ENCODE peak calls at places on chromosomes 7 and 10, in seven cellular contexts. K, C, X, M, Y, T and W are unnamed samples.

GRCh38 chr7:98418271-98418635 is 17.4 kb upstream of the BAIAP2L1 start:
- DNase-seq in K (no peak), C (peak; percentile 44), X (no peak), M (peak; percentile 47), Y (no peak), T (no peak), W (no peak)

GRCh38 chr7:95905165-95905564 is 132.8 kb downstream of the DYNC1I1 start:
- DNase-seq in K (no peak), C (no peak), X (no peak), M (no peak), Y (no peak), T (no peak), W (no peak)

GRCh38 chr7:95971716-95972115 is 199.4 kb downstream of the DYNC1I1 start:
- DNase-seq in K (no peak), C (no peak), X (no peak), M (no peak), Y (no peak), T (no peak), W (no peak)

GRCh38 chr10:47370015-47370767 is 13.9 kb downstream of the ZNF488 start:
- DNase-seq in K (no peak), C (no peak), X (no peak), M (no peak), Y (no peak), T (no peak), W (no peak)

GRCh38 chr10:132270721-132271457 is 36.9 kb downstream of the STK32C start:
- DNase-seq in K (no peak), C (no peak), X (no peak), M (no peak), Y (no peak), T (no peak), W (no peak)

GRCh38 chr7:15561840-15562239 is at the start of gene AGMO:
- DNase-seq in K (no peak), C (peak; percentile 39), X (no peak), M (no peak), Y (no peak), T (no peak), W (no peak)

GRCh38 chr7:54859066-54859465 is 100.1 kb upstream of the SEC61G start:
- DNase-seq in K (no peak), C (no peak), X (no peak), M (no peak), Y (no peak), T (no peak), W (no peak)

GRCh38 chr10:934746-935406 is 3.4 kb upstream of the LARP4B start:
- DNase-seq in K (no peak), C (peak; percentile 45), X (no peak), M (no peak), Y (no peak), T (no peak), W (no peak)

GRCh38 chr7:56287429-56288138 is 171.4 kb upstream of the NUPR2 start:
- DNase-seq in K (no peak), C (no peak), X (no peak), M (no peak), Y (no peak), T (peak; percentile 68), W (peak; percentile 44)

GRCh38 chr10:44958196-44958896 is 1.3 kb upstream of the RASSF4 start:
- DNase-seq in K (no peak), C (no peak), X (no peak), M (no peak), Y (no peak), T (no peak), W (no peak)

GRCh38 chr7:158494162-158494586 is 93.4 kb downstream of the PTPRN2 start:
- DNase-seq in K (no peak), C (no peak), X (no peak), M (no peak), Y (no peak), T (no peak), W (no peak)

GRCh38 chr7:47336178-47337020 is 245.5 kb downstream of the TNS3 start:
- DNase-seq in K (no peak), C (no peak), X (no peak), M (no peak), Y (no peak), T (no peak), W (no peak)

GRCh38 chr7:471866-472639 is 47.6 kb downstream of the PDGFA start:
- DNase-seq in K (no peak), C (peak; percentile 91), X (peak; percentile 75), M (no peak), Y (no peak), T (no peak), W (no peak)

GRCh38 chr7:48875300-48875916 is 48.9 kb upstream of the CDC14C start:
- DNase-seq in K (no peak), C (peak; percentile 15), X (no peak), M (no peak), Y (peak; percentile 36), T (peak; percentile 11), W (peak; percentile 80)

GRCh38 chr7:7595451-7595850 is 28.8 kb downstream of the MIOS start:
- DNase-seq in K (no peak), C (peak; percentile 3), X (peak; percentile 40), M (peak; percentile 8), Y (no peak), T (peak; percentile 58), W (no peak)

GRCh38 chr10:87504667-87505365 is at the start of gene MINPP1:
- DNase-seq in K (no peak), C (peak; percentile 74), X (peak; percentile 76), M (peak; percentile 46), Y (peak; percentile 50), T (peak; percentile 95), W (peak; percentile 75)

GRCh38 chr7:150800576-150801241 is at the start of gene TMEM176A:
- DNase-seq in K (no peak), C (no peak), X (no peak), M (no peak), Y (no peak), T (no peak), W (no peak)

DNA sequence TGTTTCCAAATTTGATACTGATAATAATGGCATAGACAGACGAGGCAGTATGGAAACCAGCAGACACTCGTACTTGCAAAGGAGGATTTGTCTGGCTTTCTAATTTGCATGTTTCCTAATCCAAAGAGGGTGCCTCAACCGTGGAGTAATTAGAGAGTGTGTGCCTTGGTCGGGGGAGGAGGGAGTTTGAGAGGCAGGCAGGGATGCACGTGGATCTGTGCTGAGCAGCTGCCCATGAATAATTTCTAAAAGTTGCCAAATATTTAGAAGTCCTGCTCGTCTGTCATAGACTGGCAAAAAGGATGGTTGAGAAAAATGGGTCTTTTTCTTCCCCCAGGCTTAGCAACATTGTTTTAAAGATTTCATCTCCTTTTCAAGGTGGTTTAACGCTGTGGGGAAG is 69.4 kb downstream of the PTPRE start:
- DNase-seq in K (no peak), C (no peak), X (no peak), M (no peak), Y (no peak), T (no peak), W (no peak)
- H3K9ac ChIP-seq in K (no peak overlapping the region), C (no peak overlapping the region), X (no peak overlapping the region), M (no peak overlapping the region), Y (no peak overlapping the region), T (peak overlapping the region; percentile 34), W (no peak overlapping the region)

GRCh38 chr10:130713105-130713504 is 576.9 kb downstream of the GLRX3 start:
- DNase-seq in K (no peak), C (no peak), X (no peak), M (no peak), Y (no peak), T (no peak), W (no peak)

GRCh38 chr10:130711072-130711471 is 574.9 kb downstream of the GLRX3 start:
- DNase-seq in K (no peak), C (no peak), X (no peak), M (no peak), Y (peak; percentile 7), T (peak; percentile 38), W (no peak)

GRCh38 chr10:130709415-130709814 is 573.2 kb downstream of the GLRX3 start:
- DNase-seq in K (no peak), C (no peak), X (no peak), M (no peak), Y (no peak), T (no peak), W (no peak)

GRCh38 chr10:130708465-130708864 is 572.3 kb downstream of the GLRX3 start:
- DNase-seq in K (no peak), C (no peak), X (no peak), M (no peak), Y (no peak), T (no peak), W (no peak)

DNA sequence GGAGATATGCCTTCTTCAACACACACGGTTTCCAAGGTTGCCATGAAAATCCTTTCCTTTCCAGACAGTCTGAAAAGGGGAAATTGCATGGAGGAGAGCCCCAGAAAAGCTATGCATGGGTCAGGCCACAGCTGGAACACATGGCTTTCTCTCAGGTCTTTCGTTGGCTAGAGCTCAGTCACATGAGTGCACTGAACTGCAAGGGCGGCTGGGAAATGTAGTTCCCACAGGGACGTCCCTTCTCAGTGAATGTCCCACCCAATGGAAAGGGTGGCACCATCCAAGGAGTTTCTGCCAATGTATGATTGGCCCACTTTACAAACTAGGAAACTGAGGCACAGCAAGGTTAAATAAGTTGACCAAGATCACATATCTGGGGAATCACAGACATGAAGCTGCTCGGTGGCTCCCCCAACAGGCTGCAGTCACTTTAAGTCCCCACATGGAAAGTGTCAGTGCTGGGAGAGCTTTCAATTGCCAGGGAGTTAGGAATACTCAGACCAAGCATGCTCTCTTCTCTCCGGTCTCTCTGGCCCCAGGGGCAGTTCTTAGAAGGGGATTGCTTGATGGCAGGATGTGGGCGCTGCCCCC is 571.3 kb downstream of the GLRX3 start:
- DNase-seq in K (no peak), C (no peak), X (no peak), M (no peak), Y (no peak), T (no peak), W (no peak)
- TF ChIP-seq YY1 in K (no peak), C (no peak), X (no peak), M (no peak), Y (no peak), T (no peak), W (no peak)

GRCh38 chr7:116877443-116878217 is 15.2 kb downstream of the CAPZA2 start:
- DNase-seq in K (no peak), C (no peak), X (no peak), M (no peak), Y (no peak), T (no peak), W (no peak)
- H3K4me1 ChIP-seq in K (no peaks in the 10 kb centered on the region), C (peaks cover 30% of the 10 kb centered on the region), X (peaks cover 26% of the 10 kb centered on the region), M (no peaks in the 10 kb centered on the region), Y (no peaks in the 10 kb centered on the region), T (peaks cover 11% of the 10 kb centered on the region), W (no peaks in the 10 kb centered on the region)

DNA sequence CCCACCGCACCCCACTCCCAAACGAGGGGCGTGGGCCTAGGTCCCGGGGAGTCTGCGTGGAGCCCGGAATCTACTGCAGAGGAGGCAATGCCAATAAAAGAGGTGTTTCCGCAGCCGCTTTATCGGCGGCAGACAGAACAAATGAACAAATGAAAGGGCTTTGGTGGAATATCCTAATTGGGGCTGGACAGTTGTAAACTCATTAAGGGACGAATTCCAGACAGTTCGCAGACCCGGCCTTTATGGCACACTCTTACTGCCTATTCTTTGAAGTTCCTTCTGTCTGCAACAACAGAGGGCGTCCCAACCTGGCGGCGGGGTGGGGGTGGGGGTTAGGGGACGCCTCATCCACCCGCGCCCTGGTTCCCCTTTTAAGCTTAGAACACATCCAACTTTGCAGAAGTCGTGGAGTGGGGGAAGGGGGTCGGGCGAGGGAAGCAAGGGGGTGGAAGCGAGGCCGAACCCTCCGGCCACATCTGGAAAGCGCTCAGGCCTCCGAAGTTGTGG is 4.1 kb downstream of the HOXA9 start:
- DNase-seq in K (no peak), C (no peak), X (peak; percentile 26), M (no peak), Y (no peak), T (no peak), W (no peak)
- H3K9ac ChIP-seq in K (no peak overlapping the region), C (peak overlapping the region; percentile 49), X (no peak overlapping the region), M (peak overlapping the region; percentile 89), Y (no peak overlapping the region), T (no peak overlapping the region), W (no peak overlapping the region)